ENCODE peak calls at places on chromosomes 12 and 14, in five cellular contexts. One of them, this sample, is unnamed.

GRCh38 chr12:81257952-81258551 is 180.2 kb downstream of the ACSS3 start:
- DNase-seq in brain microvascular endothelial cell: peak; percentile 44
- DNase-seq in HL-60: no peak
- DNase-seq in cardiac muscle cell: peak; percentile 32
- DNase-seq in WERI-Rb-1: no peak
- DNase-seq in this sample: no peak

GRCh38 chr14:100441271-100441947 is 118.3 kb downstream of the SLC25A47 start:
- DNase-seq in WERI-Rb-1: no peak
- DNase-seq in HL-60: no peak
- DNase-seq in cardiac muscle cell: no peak
- DNase-seq in brain microvascular endothelial cell: no peak
- DNase-seq in this sample: no peak

GRCh38 chr14:98189077-98189476 is 1082.9 kb downstream of the BCL11B start:
- DNase-seq in HL-60: no peak
- DNase-seq in cardiac muscle cell: no peak
- DNase-seq in WERI-Rb-1: no peak
- DNase-seq in brain microvascular endothelial cell: no peak
- DNase-seq in this sample: no peak

GRCh38 chr14:103634156-103634555 is 5.1 kb downstream of the KLC1 start:
- DNase-seq in cardiac muscle cell: no peak
- DNase-seq in WERI-Rb-1: no peak
- DNase-seq in brain microvascular endothelial cell: no peak
- DNase-seq in HL-60: no peak
- DNase-seq in this sample: no peak

GRCh38 chr14:53035796-53036195 is 84.9 kb upstream of the FERMT2 start:
- DNase-seq in HL-60: no peak
- DNase-seq in cardiac muscle cell: no peak
- DNase-seq in brain microvascular endothelial cell: no peak
- DNase-seq in WERI-Rb-1: no peak
- DNase-seq in this sample: no peak

GRCh38 chr12:58247633-58248032 is 306.3 kb downstream of the ATP23 start:
- DNase-seq in cardiac muscle cell: no peak
- DNase-seq in HL-60: no peak
- DNase-seq in brain microvascular endothelial cell: no peak
- DNase-seq in WERI-Rb-1: peak; percentile 82
- DNase-seq in this sample: no peak

GRCh38 chr12:56955631-56956256 is 1.7 kb downstream of the RDH16 start:
- DNase-seq in WERI-Rb-1: no peak
- DNase-seq in brain microvascular endothelial cell: no peak
- DNase-seq in HL-60: no peak
- DNase-seq in cardiac muscle cell: no peak
- DNase-seq in this sample: no peak

GRCh38 chr12:561116-561705 is 101.5 kb downstream of the B4GALNT3 start:
- DNase-seq in WERI-Rb-1: no peak
- DNase-seq in brain microvascular endothelial cell: no peak
- DNase-seq in cardiac muscle cell: no peak
- DNase-seq in HL-60: no peak
- DNase-seq in this sample: no peak

GRCh38 chr12:94242871-94243270 is 94.5 kb downstream of the PLXNC1 start:
- DNase-seq in brain microvascular endothelial cell: no peak
- DNase-seq in HL-60: no peak
- DNase-seq in WERI-Rb-1: no peak
- DNase-seq in cardiac muscle cell: no peak
- DNase-seq in this sample: no peak

GRCh38 chr14:86022031-86022629 is 492.2 kb downstream of the FLRT2 start:
- DNase-seq in WERI-Rb-1: no peak
- DNase-seq in brain microvascular endothelial cell: peak; percentile 69
- DNase-seq in HL-60: no peak
- DNase-seq in cardiac muscle cell: no peak
- DNase-seq in this sample: no peak

GRCh38 chr14:58942516-58942915 is 246.0 kb upstream of the DAAM1 start:
- DNase-seq in HL-60: no peak
- DNase-seq in cardiac muscle cell: peak; percentile 52
- DNase-seq in brain microvascular endothelial cell: no peak
- DNase-seq in WERI-Rb-1: no peak
- DNase-seq in this sample: no peak

GRCh38 chr12:21819236-21819635 is 44.7 kb upstream of the KCNJ8 start:
- DNase-seq in cardiac muscle cell: no peak
- DNase-seq in brain microvascular endothelial cell: peak; percentile 56
- DNase-seq in WERI-Rb-1: no peak
- DNase-seq in HL-60: no peak
- DNase-seq in this sample: no peak

DNA sequence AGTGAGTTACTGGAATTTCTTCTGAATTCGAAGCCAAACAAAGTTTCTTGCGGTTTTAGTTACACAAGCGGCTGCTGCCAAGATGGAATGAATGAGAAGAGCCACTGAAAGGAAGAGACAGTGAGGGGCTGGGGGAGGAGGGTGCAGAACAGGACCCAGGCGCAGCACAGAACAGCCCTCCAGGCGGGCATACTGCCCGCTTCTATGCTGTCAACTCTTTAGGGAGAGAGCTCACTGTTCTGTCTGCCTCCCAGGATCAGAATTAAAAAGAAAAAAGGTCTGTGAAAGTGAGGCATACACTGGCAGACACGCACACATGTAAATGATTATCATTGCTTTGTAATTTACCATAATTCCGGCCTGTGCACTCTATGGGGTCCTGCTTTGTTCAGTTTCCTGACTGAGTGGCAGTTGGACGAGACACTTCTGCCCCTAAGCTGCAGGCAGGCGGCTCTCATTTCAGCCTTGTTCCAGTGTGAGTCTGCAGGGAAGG is 231.6 kb downstream of the CACNA1C start:
- DNase-seq in brain microvascular endothelial cell: peak; percentile 37
- DNase-seq in cardiac muscle cell: no peak
- DNase-seq in HL-60: peak; percentile 42
- DNase-seq in WERI-Rb-1: no peak
- DNase-seq in this sample: no peak
- H3K4me3 ChIP-seq in brain microvascular endothelial cell: no peak overlapping the region
- H3K4me3 ChIP-seq in cardiac muscle cell: no peak overlapping the region
- H3K4me3 ChIP-seq in HL-60: no peak overlapping the region
- H3K4me3 ChIP-seq in WERI-Rb-1: no peak overlapping the region
- H3K4me3 ChIP-seq in this sample: no peak overlapping the region

DNA sequence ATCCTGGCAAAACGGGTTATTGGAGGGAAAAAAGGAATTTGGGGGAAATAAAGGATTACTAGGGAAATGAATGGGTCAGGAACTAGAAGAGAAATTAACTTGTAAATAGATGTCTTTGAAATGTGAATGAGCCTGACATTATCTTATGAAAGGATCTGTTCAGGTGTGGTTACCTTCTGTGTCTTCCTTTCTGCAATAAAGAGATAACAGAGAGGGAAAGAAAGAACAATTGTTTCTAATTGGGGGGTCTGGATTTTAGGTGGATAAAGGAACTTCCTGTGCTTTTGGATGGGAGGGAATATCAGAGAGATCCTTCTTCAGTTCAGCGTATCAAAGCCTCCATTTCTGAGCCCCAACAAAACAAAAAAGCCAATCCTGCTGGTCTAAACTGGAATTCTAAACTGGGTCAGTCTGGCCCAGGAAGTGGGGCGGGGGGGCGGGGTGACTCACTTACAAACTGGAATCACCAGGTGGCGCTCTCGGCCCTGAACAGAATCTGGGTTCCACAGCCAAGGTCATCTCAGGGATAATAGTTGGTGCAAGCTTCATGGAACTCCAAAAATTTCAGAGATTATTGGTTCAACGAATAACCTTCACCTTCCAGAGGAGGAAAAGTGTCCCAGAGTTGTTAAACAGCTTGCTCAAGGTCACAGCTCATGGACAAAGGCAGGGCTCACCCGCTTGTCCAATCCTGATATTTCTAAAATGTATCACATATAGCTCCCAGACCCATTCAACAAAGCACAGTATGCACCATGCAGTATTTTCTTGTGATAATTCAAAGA is 15.2 kb upstream of the PEBP1 start:
- DNase-seq in WERI-Rb-1: peak; percentile 75
- DNase-seq in cardiac muscle cell: peak; percentile 86
- DNase-seq in brain microvascular endothelial cell: peak; percentile 72
- DNase-seq in HL-60: no peak
- DNase-seq in this sample: peak; percentile 89
- H3K27ac ChIP-seq in WERI-Rb-1: peak overlapping the region; percentile 75
- H3K27ac ChIP-seq in cardiac muscle cell: peak overlapping the region; percentile 61
- H3K27ac ChIP-seq in brain microvascular endothelial cell: peak overlapping the region; percentile 37
- H3K27ac ChIP-seq in HL-60: peak overlapping the region; percentile 22
- H3K27ac ChIP-seq in this sample: peak overlapping the region; percentile 83

GRCh38 chr12:9107542-9107873 is 8.2 kb downstream of the A2M start:
- DNase-seq in brain microvascular endothelial cell: no peak
- DNase-seq in cardiac muscle cell: no peak
- DNase-seq in WERI-Rb-1: no peak
- DNase-seq in HL-60: no peak
- DNase-seq in this sample: no peak
- H3K4me3 ChIP-seq in brain microvascular endothelial cell: no peak overlapping the region
- H3K4me3 ChIP-seq in cardiac muscle cell: no peak overlapping the region
- H3K4me3 ChIP-seq in WERI-Rb-1: no peak overlapping the region
- H3K4me3 ChIP-seq in HL-60: no peak overlapping the region
- H3K4me3 ChIP-seq in this sample: no peak overlapping the region

DNA sequence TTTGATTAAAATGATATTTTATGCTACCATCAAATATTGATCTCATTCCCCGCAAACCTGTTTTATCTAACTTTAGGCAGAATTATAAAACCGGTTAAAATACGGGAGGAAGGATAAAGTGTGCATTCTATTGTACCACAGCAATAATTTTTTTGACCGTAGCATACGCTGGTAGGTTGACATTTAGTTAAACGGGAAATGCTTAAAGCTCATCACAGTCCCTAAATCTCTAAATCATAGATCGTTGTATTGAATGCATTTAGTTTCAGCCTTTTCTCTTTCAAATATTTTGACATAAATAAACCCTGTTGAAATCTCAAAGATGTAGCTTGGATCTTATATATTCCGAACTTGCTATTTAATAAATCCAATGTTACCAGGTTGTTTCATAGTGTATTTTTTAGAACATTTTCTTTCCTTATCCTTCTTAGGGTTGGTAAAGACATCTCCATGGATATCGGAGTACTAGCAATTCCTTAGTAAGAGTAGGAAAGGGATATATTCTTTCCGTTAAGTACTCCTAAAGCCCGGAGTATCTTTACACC is 811 bp downstream of the CLEC2B start:
- DNase-seq in HL-60: no peak
- DNase-seq in cardiac muscle cell: no peak
- DNase-seq in WERI-Rb-1: no peak
- DNase-seq in brain microvascular endothelial cell: no peak
- DNase-seq in this sample: no peak
- H3K27ac ChIP-seq in HL-60: no peak overlapping the region
- H3K27ac ChIP-seq in cardiac muscle cell: no peak overlapping the region
- H3K27ac ChIP-seq in WERI-Rb-1: no peak overlapping the region
- H3K27ac ChIP-seq in brain microvascular endothelial cell: no peak overlapping the region
- H3K27ac ChIP-seq in this sample: peak overlapping the region; percentile 40

GRCh38 chr14:70684030-70684429 is 42.3 kb downstream of the TTC9 start:
- DNase-seq in HL-60: no peak
- DNase-seq in WERI-Rb-1: no peak
- DNase-seq in cardiac muscle cell: no peak
- DNase-seq in brain microvascular endothelial cell: no peak
- DNase-seq in this sample: no peak
- H3K4me3 ChIP-seq in HL-60: no peak overlapping the region
- H3K4me3 ChIP-seq in WERI-Rb-1: no peak overlapping the region
- H3K4me3 ChIP-seq in cardiac muscle cell: no peak overlapping the region
- H3K4me3 ChIP-seq in brain microvascular endothelial cell: no peak overlapping the region
- H3K4me3 ChIP-seq in this sample: no peak overlapping the region

GRCh38 chr12:45866299-45866698 is 124.1 kb downstream of the SCAF11 start:
- DNase-seq in cardiac muscle cell: no peak
- DNase-seq in brain microvascular endothelial cell: no peak
- DNase-seq in WERI-Rb-1: no peak
- DNase-seq in HL-60: no peak
- DNase-seq in this sample: no peak

GRCh38 chr12:45863332-45863731 is 127.0 kb downstream of the SCAF11 start:
- DNase-seq in brain microvascular endothelial cell: no peak
- DNase-seq in HL-60: no peak
- DNase-seq in WERI-Rb-1: no peak
- DNase-seq in cardiac muscle cell: no peak
- DNase-seq in this sample: no peak
- H3K27ac ChIP-seq in brain microvascular endothelial cell: no peak overlapping the region
- H3K27ac ChIP-seq in HL-60: no peak overlapping the region
- H3K27ac ChIP-seq in WERI-Rb-1: no peak overlapping the region
- H3K27ac ChIP-seq in cardiac muscle cell: peak overlapping the region; percentile 51
- H3K27ac ChIP-seq in this sample: no peak overlapping the region

DNA sequence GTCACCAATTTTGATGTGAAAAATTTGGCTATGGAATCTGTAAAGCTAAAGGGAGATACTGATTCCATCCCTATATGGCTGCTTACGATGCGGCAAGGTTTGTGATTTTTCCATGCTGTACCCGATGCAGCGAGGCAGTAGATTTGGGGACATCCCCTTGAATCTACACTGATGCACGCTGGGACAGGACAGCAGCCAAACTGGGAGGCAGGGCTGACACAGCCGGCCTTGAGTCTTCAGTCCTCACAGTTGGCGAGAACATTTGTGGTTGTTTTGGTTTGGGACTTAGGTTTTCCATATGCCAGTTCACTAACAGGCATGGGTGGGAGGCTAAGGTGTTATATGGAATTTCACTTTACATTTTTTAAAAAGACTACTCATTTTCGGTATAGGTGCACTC is 3.8 kb downstream of the GALNT16 start:
- DNase-seq in WERI-Rb-1: no peak
- DNase-seq in cardiac muscle cell: no peak
- DNase-seq in brain microvascular endothelial cell: no peak
- DNase-seq in HL-60: no peak
- DNase-seq in this sample: no peak
- H3K4me3 ChIP-seq in WERI-Rb-1: no peak overlapping the region
- H3K4me3 ChIP-seq in cardiac muscle cell: no peak overlapping the region
- H3K4me3 ChIP-seq in brain microvascular endothelial cell: no peak overlapping the region
- H3K4me3 ChIP-seq in HL-60: no peak overlapping the region
- H3K4me3 ChIP-seq in this sample: no peak overlapping the region

GRCh38 chr12:124532331-124532750 is 35.1 kb downstream of the NCOR2 start:
- DNase-seq in brain microvascular endothelial cell: no peak
- DNase-seq in cardiac muscle cell: peak; percentile 58
- DNase-seq in WERI-Rb-1: peak; percentile 71
- DNase-seq in HL-60: no peak
- DNase-seq in this sample: peak; percentile 60
- H3K27ac ChIP-seq in brain microvascular endothelial cell: no peak overlapping the region
- H3K27ac ChIP-seq in cardiac muscle cell: peak overlapping the region; percentile 84
- H3K27ac ChIP-seq in WERI-Rb-1: peak overlapping the region; percentile 74
- H3K27ac ChIP-seq in HL-60: no peak overlapping the region
- H3K27ac ChIP-seq in this sample: no peak overlapping the region

This sample was measured in kidney.